ENCODE peak calls at places on chromosome 21, in nine cellular contexts. M, C, G, K, J, T, W, B and A are unnamed samples. For H3K27me3, the result is how much of the 10 kb centered on the place peaks cover.

GRCh38 chr21:36846624-36847023 is 119.8 kb downstream of the HLCS start:
- DNase-seq in G (no peak), M (peak), W (no peak), B (no peak), C (no peak), K (no peak), T (no peak), J (no peak), A (no peak)

GRCh38 chr21:35678393-35678792 is 381.9 kb downstream of the SETD4 start:
- DNase-seq in G (no peak), T (no peak), K (no peak), M (no peak), B (no peak), J (no peak), W (no peak), C (no peak), A (no peak)

GRCh38 chr21:36415375-36415774 is 30.2 kb downstream of the CHAF1B start:
- DNase-seq in B (no peak), J (no peak), K (no peak), C (no peak), M (no peak), W (no peak), G (no peak), T (no peak), A (no peak)

GRCh38 chr21:27580276-27580675 is 613.4 kb upstream of the ADAMTS5 start:
- DNase-seq in C (no peak), W (no peak), K (no peak), B (no peak), G (no peak), M (peak), J (no peak), T (no peak), A (no peak)

GRCh38 chr21:34882719-34883131 is 166.4 kb downstream of the RUNX1 start:
- DNase-seq in J (no peak), M (no peak), T (no peak), B (no peak), C (no peak), G (no peak), W (no peak), K (no peak), A (no peak)

GRCh38 chr21:15732290-15732995 is 2.7 kb downstream of the USP25 start:
- DNase-seq in M (peak), K (no peak), B (peak), W (no peak), T (no peak), J (peak), G (no peak), C (no peak), A (no peak)

GRCh38 chr21:39381009-39381408 is 32.1 kb upstream of the HMGN1 start:
- DNase-seq in C (no peak), K (no peak), G (no peak), W (no peak), M (no peak), T (no peak), B (no peak), J (no peak), A (no peak)

GRCh38 chr21:20486303-20486702 is 511.9 kb upstream of the NCAM2 start:
- DNase-seq in G (no peak), W (no peak), K (no peak), T (no peak), B (no peak), M (no peak), J (no peak), C (no peak), A (no peak)

GRCh38 chr21:35637431-35637830 is 422.9 kb downstream of the SETD4 start:
- DNase-seq in W (no peak), C (no peak), M (peak), B (no peak), J (peak), T (peak), K (no peak), G (no peak), A (no peak)

GRCh38 chr21:27464643-27465042 is 497.8 kb upstream of the ADAMTS5 start:
- DNase-seq in M (no peak), C (no peak), W (no peak), B (no peak), T (no peak), J (no peak), G (no peak), K (no peak), A (no peak)

GRCh38 chr21:33478858-33479678 is 706 bp downstream of the TMEM50B start:
- DNase-seq in W (no peak), T (peak), G (peak), C (peak), B (peak), K (no peak), M (peak), J (peak), A (peak)

GRCh38 chr21:46411236-46411635 is 47.5 kb upstream of the DIP2A start:
- DNase-seq in B (no peak), J (no peak), G (no peak), T (no peak), C (peak), W (no peak), M (no peak), K (no peak), A (no peak)

GRCh38 chr21:16624468-16625102 is 888.3 kb upstream of the CXADR start:
- DNase-seq in B (no peak), K (no peak), C (no peak), W (no peak), J (no peak), G (no peak), M (no peak), T (no peak), A (no peak)

GRCh38 chr21:31671931-31672330 is 12.4 kb downstream of the SOD1 start:
- DNase-seq in M (no peak), K (no peak), W (no peak), J (no peak), B (no peak), G (no peak), T (no peak), C (no peak), A (no peak)

GRCh38 chr21:23585419-23585818 is 2021.9 kb downstream of the MRPL39 start:
- DNase-seq in C (no peak), T (no peak), M (no peak), J (no peak), B (no peak), G (no peak), K (no peak), W (no peak), A (no peak)

GRCh38 chr21:28669331-28669730 is 323.3 kb downstream of the LTN1 start:
- DNase-seq in M (no peak), B (no peak), G (no peak), J (no peak), T (no peak), W (no peak), C (no peak), K (no peak), A (no peak)

GRCh38 chr21:32807717-32808380 is 36.3 kb upstream of the PAXBP1 start:
- DNase-seq in K (no peak), M (peak), T (no peak), B (no peak), W (no peak), J (no peak), G (no peak), C (no peak), A (no peak)

GRCh38 chr21:33414068-33414467 is 10.9 kb downstream of the IFNGR2 start:
- DNase-seq in W (no peak), J (no peak), M (no peak), B (no peak), T (no peak), G (no peak), C (no peak), K (no peak), A (no peak)

GRCh38 chr21:34360488-34361241 is 3.1 kb upstream of the KCNE2 start:
- DNase-seq in C (no peak), T (no peak), K (no peak), J (no peak), M (no peak), B (peak), G (peak), W (no peak), A (no peak)

GRCh38 chr21:28641731-28642130 is 350.9 kb downstream of the LTN1 start:
- DNase-seq in W (no peak), G (no peak), T (no peak), M (no peak), K (no peak), B (no peak), J (no peak), C (no peak), A (no peak)

GRCh38 chr21:14383596-14384210 is 757 bp upstream of the HSPA13 start:
- DNase-seq in J (peak), G (no peak), C (no peak), T (peak), K (peak), B (peak), M (peak), W (no peak), A (no peak)

GRCh38 chr21:14388282-14388681 is 5.3 kb upstream of the HSPA13 start:
- DNase-seq in T (no peak), C (no peak), J (no peak), B (no peak), W (no peak), M (no peak), K (no peak), G (no peak), A (no peak)

GRCh38 chr21:14382486-14382834 is 486 bp downstream of the HSPA13 start:
- DNase-seq in W (no peak), B (no peak), M (peak), C (no peak), G (no peak), K (no peak), T (no peak), J (no peak), A (no peak)

GRCh38 chr21:14384453-14384852 is 1.5 kb upstream of the HSPA13 start:
- DNase-seq in W (no peak), B (peak), T (no peak), C (no peak), G (no peak), J (no peak), M (no peak), K (no peak), A (no peak)

GRCh38 chr21:14382835-14383595 is at the start of gene HSPA13:
- DNase-seq in M (peak), W (peak), G (peak), B (peak), J (peak), K (peak), T (peak), C (peak), A (peak)
- TF ChIP-seq POLR2A in M (peak), W (no peak), G (peak), B (peak), J (peak), K (peak), T (peak), C (peak), A (peak)

DNA sequence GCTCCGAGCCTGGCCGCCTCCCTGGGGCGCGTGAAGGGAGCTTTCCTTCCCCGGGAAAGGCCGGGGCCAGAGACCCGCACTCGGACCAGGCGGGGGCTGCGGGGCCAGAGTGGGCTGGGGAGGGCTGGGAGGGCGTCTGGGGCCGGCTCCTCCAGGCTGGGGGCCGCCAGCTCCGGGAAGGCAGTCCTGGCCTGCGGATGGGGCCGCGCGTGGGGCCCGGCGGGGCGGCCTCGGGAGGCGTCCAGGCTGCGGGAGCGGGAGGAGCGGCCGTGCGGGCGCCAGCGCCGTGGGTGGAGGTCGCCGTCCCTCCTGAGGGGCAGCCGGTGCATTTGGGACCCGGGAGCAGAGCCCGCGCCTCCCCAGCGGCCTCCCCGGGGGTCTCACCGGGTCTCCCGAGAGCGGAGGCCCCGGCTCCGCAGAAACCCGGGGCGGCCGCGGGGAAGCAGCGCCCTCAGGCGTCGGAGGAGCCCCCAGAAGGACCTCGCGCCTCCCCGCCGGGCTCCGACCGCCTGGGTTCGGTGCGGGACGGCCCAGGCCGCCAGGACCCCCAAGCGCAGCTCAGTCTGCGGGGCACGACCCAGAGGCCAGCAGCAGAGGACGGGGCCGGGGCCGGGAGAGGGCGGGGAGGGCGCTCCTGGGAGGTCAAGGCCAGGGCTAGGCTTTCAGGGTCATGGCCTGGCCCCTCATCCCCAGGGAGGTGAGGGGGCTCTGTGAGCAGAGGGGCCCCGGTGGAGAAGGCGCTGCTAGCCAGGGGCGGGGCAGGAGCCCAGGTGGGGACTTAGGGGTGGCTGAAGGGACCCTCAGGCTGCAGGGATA is 7.3 kb upstream of the SLX9 start:
- DNase-seq in G (no peak), T (peak), W (no peak), K (no peak), C (peak), J (peak), B (peak), M (no peak), A (peak)
- H3K27me3 ChIP-seq in G (under half), T (under half), W (half or more), K (half or more), C (under half), J (under half), B (under half), M (half or more), A (under half)

GRCh38 chr21:42570841-42571387 is 57.3 kb downstream of the SLC37A1 start:
- DNase-seq in W (no peak), M (no peak), J (no peak), C (peak), B (no peak), G (peak), T (peak), K (no peak), A (no peak)

GRCh38 chr21:42568377-42568776 is 54.7 kb downstream of the SLC37A1 start:
- DNase-seq in B (no peak), G (peak), K (no peak), M (no peak), W (no peak), J (no peak), C (peak), T (peak), A (no peak)

GRCh38 chr21:42570362-42570761 is 56.7 kb downstream of the SLC37A1 start:
- DNase-seq in G (peak), T (peak), K (no peak), J (no peak), B (no peak), M (no peak), W (no peak), C (peak), A (no peak)

GRCh38 chr21:42568834-42569731 is 55.4 kb downstream of the SLC37A1 start:
- DNase-seq in M (no peak), T (peak), C (peak), J (no peak), B (no peak), G (peak), K (no peak), W (no peak), A (no peak)

GRCh38 chr21:42569732-42570301 is 56.2 kb downstream of the SLC37A1 start:
- DNase-seq in J (no peak), B (no peak), K (no peak), W (no peak), T (no peak), C (peak), M (no peak), G (peak), A (peak)
- TF ChIP-seq POLR2A in J (no peak), B (no peak), K (no peak), W (no peak), T (no peak), C (no peak), M (no peak), G (no peak), A (no peak)

GRCh38 chr21:29938968-29939858 is 583 bp downstream of the GRIK1 start:
- DNase-seq in M (no peak), J (no peak), T (no peak), B (no peak), C (peak), W (no peak), K (no peak), G (no peak), A (peak)
- H3K27me3 ChIP-seq in M (under half), J (under half), T (under half), B (under half), C (under half), W (half or more), K (under half), G (under half), A (under half)

GRCh38 chr21:25464275-25464674 is 143.0 kb downstream of the MRPL39 start:
- DNase-seq in B (no peak), G (no peak), C (no peak), J (no peak), K (no peak), T (no peak), M (no peak), W (no peak), A (no peak)

GRCh38 chr21:25466470-25466869 is 140.8 kb downstream of the MRPL39 start:
- DNase-seq in C (no peak), B (no peak), G (no peak), K (no peak), M (no peak), J (no peak), W (no peak), T (no peak), A (no peak)

GRCh38 chr21:25467891-25468290 is 139.4 kb downstream of the MRPL39 start:
- DNase-seq in T (no peak), C (no peak), G (no peak), W (no peak), K (no peak), J (no peak), B (no peak), M (no peak), A (no peak)

GRCh38 chr21:25462517-25462971 is 144.7 kb downstream of the MRPL39 start:
- DNase-seq in B (no peak), C (no peak), W (no peak), M (no peak), K (no peak), J (no peak), T (no peak), G (no peak), A (no peak)

DNA sequence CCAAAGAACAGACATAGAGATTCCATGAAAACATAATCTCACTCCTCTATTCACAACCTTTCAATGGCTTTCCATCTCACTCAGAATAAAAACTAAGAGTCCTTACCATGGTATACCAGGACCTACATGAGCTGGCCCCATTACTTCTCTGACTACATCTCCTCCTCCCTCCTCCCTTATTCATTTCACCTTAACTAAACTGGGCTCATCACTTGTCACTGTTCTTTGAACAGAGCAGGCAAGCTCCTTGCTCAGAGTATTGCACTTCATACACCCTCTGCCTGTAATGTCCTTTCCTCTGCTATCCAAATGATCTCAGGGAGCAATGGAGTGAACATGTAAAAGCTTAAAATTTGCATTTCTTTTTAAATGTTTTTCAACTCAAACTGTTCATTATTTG is 142.0 kb downstream of the MRPL39 start:
- DNase-seq in C (no peak), W (no peak), T (no peak), K (no peak), J (no peak), M (no peak), G (no peak), B (no peak), A (no peak)
- TF ChIP-seq POLR2A in C (no peak), W (no peak), T (no peak), K (no peak), J (no peak), M (no peak), G (no peak), B (no peak), A (no peak)

GRCh38 chr21:42663200-42663483 is 9.7 kb downstream of the PDE9A start:
- DNase-seq in M (no peak), K (no peak), G (no peak), J (no peak), B (no peak), W (no peak), C (no peak), T (no peak), A (no peak)

GRCh38 chr21:42665026-42665425 is 11.6 kb downstream of the PDE9A start:
- DNase-seq in W (no peak), K (no peak), G (no peak), M (no peak), T (no peak), J (peak), C (no peak), B (peak), A (no peak)

GRCh38 chr21:42662430-42663199 is 9.2 kb downstream of the PDE9A start:
- DNase-seq in M (no peak), C (no peak), B (no peak), K (no peak), J (no peak), W (no peak), T (no peak), G (no peak), A (no peak)

GRCh38 chr21:42664614-42665013 is 11.2 kb downstream of the PDE9A start:
- DNase-seq in K (no peak), W (no peak), M (no peak), C (no peak), B (no peak), J (no peak), T (no peak), G (no peak), A (no peak)

GRCh38 chr21:42663860-42664535 is 10.6 kb downstream of the PDE9A start:
- DNase-seq in J (no peak), K (no peak), G (no peak), C (no peak), M (no peak), W (no peak), B (no peak), T (no peak), A (no peak)
- H3K27me3 ChIP-seq in J (under half), K (under half), G (under half), C (under half), M (under half), W (under half), B (half or more), T (under half), A (under half)

GRCh38 chr21:37870229-37870628 is 46.0 kb downstream of the KCNJ6 start:
- DNase-seq in K (no peak), M (no peak), W (no peak), B (no peak), C (no peak), T (no peak), G (no peak), J (no peak), A (no peak)

GRCh38 chr21:37871121-37871862 is 45.0 kb downstream of the KCNJ6 start:
- DNase-seq in G (no peak), M (peak), B (no peak), J (no peak), T (no peak), W (no peak), K (no peak), C (no peak), A (no peak)

GRCh38 chr21:37874481-37874880 is 41.8 kb downstream of the KCNJ6 start:
- DNase-seq in T (no peak), W (no peak), C (no peak), M (no peak), B (no peak), K (no peak), G (no peak), J (no peak), A (no peak)

GRCh38 chr21:37874904-37875780 is 41.1 kb downstream of the KCNJ6 start:
- DNase-seq in K (no peak), W (no peak), C (no peak), G (no peak), T (no peak), B (no peak), M (no peak), J (no peak), A (no peak)

GRCh38 chr21:37873655-37874054 is 42.6 kb downstream of the KCNJ6 start:
- DNase-seq in B (no peak), G (no peak), J (no peak), K (no peak), C (no peak), T (no peak), M (peak), W (no peak), A (no peak)
- TF ChIP-seq POLR2A in B (no peak), G (no peak), J (no peak), K (no peak), C (no peak), T (no peak), M (no peak), W (no peak), A (no peak)

DNA sequence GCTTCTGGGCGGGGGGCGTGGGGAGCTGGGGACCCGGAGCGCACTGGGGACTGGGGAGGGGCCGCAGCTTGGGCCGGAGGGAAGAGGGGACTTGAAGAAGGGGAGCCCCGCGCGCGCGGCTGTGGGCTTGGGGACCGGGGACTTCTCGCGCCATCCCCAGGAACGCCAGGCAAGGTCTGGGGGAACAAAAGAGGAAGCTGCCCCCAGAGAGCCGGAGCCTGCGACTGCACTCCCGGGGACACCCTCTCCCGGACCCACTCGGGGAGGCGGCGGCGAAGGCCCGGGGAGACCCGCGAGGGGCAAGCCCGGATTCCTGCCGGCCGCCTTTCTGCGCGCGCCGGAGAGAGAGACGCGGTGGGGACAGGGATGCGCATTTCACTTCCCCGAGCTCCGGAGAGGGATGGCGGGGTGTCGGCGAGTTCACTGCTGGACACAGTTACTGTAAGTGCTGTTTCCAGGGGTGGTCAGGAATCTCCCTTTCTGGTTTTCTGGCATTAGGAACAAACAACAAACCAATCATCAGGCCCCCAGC is 732 bp downstream of the ABCG1 start:
- DNase-seq in B (no peak), M (peak), K (no peak), W (no peak), T (no peak), C (peak), J (peak), G (no peak), A (peak)
- H3K27me3 ChIP-seq in B (half or more), M (under half), K (under half), W (half or more), T (under half), C (under half), J (under half), G (under half), A (under half)